ENCODE peak calls at places on chromosomes 7 and 10, in seven cellular contexts. One of them, this sample, is unnamed. For H3K4me1, the result is how much of the 10 kb centered on the place peaks cover.

GRCh38 chr7:113404245-113404644 is 285.9 kb upstream of the SMIM30 start:
- DNase-seq in CD8-positive, alpha-beta T cell: no peak
- DNase-seq in right lobe of liver: no peak
- DNase-seq in tibial artery: no peak
- DNase-seq in neural progenitor cell: peak
- DNase-seq in upper lobe of right lung: no peak
- DNase-seq in IMR-90: no peak
- DNase-seq in this sample: no peak

GRCh38 chr7:8065356-8065813 is 96.8 kb downstream of the GLCCI1 start:
- DNase-seq in CD8-positive, alpha-beta T cell: no peak
- DNase-seq in upper lobe of right lung: no peak
- DNase-seq in right lobe of liver: no peak
- DNase-seq in neural progenitor cell: no peak
- DNase-seq in tibial artery: no peak
- DNase-seq in IMR-90: peak
- DNase-seq in this sample: peak

GRCh38 chr10:84537447-84537931 is 209.1 kb downstream of the CCSER2 start:
- DNase-seq in upper lobe of right lung: no peak
- DNase-seq in neural progenitor cell: peak
- DNase-seq in IMR-90: peak
- DNase-seq in tibial artery: peak
- DNase-seq in right lobe of liver: no peak
- DNase-seq in CD8-positive, alpha-beta T cell: peak
- DNase-seq in this sample: peak

GRCh38 chr10:5975641-5976473 is 1.5 kb downstream of the IL15RA start:
- DNase-seq in right lobe of liver: no peak
- DNase-seq in CD8-positive, alpha-beta T cell: peak
- DNase-seq in IMR-90: peak
- DNase-seq in neural progenitor cell: no peak
- DNase-seq in upper lobe of right lung: no peak
- DNase-seq in tibial artery: peak
- DNase-seq in this sample: no peak

GRCh38 chr10:50674469-50675254 is 50.9 kb upstream of the SGMS1 start:
- DNase-seq in upper lobe of right lung: no peak
- DNase-seq in right lobe of liver: no peak
- DNase-seq in neural progenitor cell: peak
- DNase-seq in tibial artery: no peak
- DNase-seq in CD8-positive, alpha-beta T cell: no peak
- DNase-seq in IMR-90: no peak
- DNase-seq in this sample: no peak

GRCh38 chr7:38323156-38323555 is 49.7 kb upstream of the TARP start:
- DNase-seq in IMR-90: no peak
- DNase-seq in CD8-positive, alpha-beta T cell: no peak
- DNase-seq in neural progenitor cell: no peak
- DNase-seq in tibial artery: no peak
- DNase-seq in right lobe of liver: no peak
- DNase-seq in upper lobe of right lung: no peak
- DNase-seq in this sample: no peak

GRCh38 chr7:120991570-120991969 is 3.1 kb downstream of the CPED1 start:
- DNase-seq in IMR-90: peak
- DNase-seq in upper lobe of right lung: no peak
- DNase-seq in right lobe of liver: no peak
- DNase-seq in neural progenitor cell: no peak
- DNase-seq in tibial artery: no peak
- DNase-seq in CD8-positive, alpha-beta T cell: no peak
- DNase-seq in this sample: no peak

GRCh38 chr10:100969175-100970075 is at the start of gene SEMA4G:
- DNase-seq in tibial artery: no peak
- DNase-seq in right lobe of liver: peak
- DNase-seq in CD8-positive, alpha-beta T cell: peak
- DNase-seq in upper lobe of right lung: peak
- DNase-seq in IMR-90: peak
- DNase-seq in neural progenitor cell: peak
- DNase-seq in this sample: no peak

GRCh38 chr7:141356096-141356495 is 195.1 kb upstream of the AGK start:
- DNase-seq in CD8-positive, alpha-beta T cell: no peak
- DNase-seq in IMR-90: no peak
- DNase-seq in upper lobe of right lung: no peak
- DNase-seq in neural progenitor cell: no peak
- DNase-seq in right lobe of liver: no peak
- DNase-seq in tibial artery: no peak
- DNase-seq in this sample: peak

GRCh38 chr10:33559105-33559504 is 224.6 kb upstream of the NRP1 start:
- DNase-seq in neural progenitor cell: no peak
- DNase-seq in right lobe of liver: no peak
- DNase-seq in CD8-positive, alpha-beta T cell: no peak
- DNase-seq in tibial artery: no peak
- DNase-seq in IMR-90: peak
- DNase-seq in upper lobe of right lung: no peak
- DNase-seq in this sample: peak

GRCh38 chr7:952548-953441 is 1.7 kb downstream of the ADAP1 start:
- DNase-seq in tibial artery: no peak
- DNase-seq in neural progenitor cell: peak
- DNase-seq in upper lobe of right lung: peak
- DNase-seq in IMR-90: no peak
- DNase-seq in right lobe of liver: peak
- DNase-seq in CD8-positive, alpha-beta T cell: no peak
- DNase-seq in this sample: no peak

GRCh38 chr7:13830604-13830915 is 158.9 kb downstream of the ETV1 start:
- DNase-seq in right lobe of liver: no peak
- DNase-seq in upper lobe of right lung: no peak
- DNase-seq in IMR-90: peak
- DNase-seq in tibial artery: no peak
- DNase-seq in neural progenitor cell: no peak
- DNase-seq in CD8-positive, alpha-beta T cell: no peak
- DNase-seq in this sample: no peak

GRCh38 chr7:13829914-13830603 is 159.4 kb downstream of the ETV1 start:
- DNase-seq in IMR-90: peak
- DNase-seq in right lobe of liver: no peak
- DNase-seq in CD8-positive, alpha-beta T cell: no peak
- DNase-seq in tibial artery: no peak
- DNase-seq in upper lobe of right lung: no peak
- DNase-seq in neural progenitor cell: no peak
- DNase-seq in this sample: peak

GRCh38 chr7:13826752-13827151 is 162.7 kb downstream of the ETV1 start:
- DNase-seq in neural progenitor cell: no peak
- DNase-seq in tibial artery: no peak
- DNase-seq in IMR-90: peak
- DNase-seq in right lobe of liver: no peak
- DNase-seq in CD8-positive, alpha-beta T cell: no peak
- DNase-seq in upper lobe of right lung: no peak
- DNase-seq in this sample: no peak

GRCh38 chr7:13829231-13829630 is 160.2 kb downstream of the ETV1 start:
- DNase-seq in CD8-positive, alpha-beta T cell: no peak
- DNase-seq in tibial artery: no peak
- DNase-seq in upper lobe of right lung: no peak
- DNase-seq in right lobe of liver: no peak
- DNase-seq in IMR-90: peak
- DNase-seq in neural progenitor cell: no peak
- DNase-seq in this sample: no peak

DNA sequence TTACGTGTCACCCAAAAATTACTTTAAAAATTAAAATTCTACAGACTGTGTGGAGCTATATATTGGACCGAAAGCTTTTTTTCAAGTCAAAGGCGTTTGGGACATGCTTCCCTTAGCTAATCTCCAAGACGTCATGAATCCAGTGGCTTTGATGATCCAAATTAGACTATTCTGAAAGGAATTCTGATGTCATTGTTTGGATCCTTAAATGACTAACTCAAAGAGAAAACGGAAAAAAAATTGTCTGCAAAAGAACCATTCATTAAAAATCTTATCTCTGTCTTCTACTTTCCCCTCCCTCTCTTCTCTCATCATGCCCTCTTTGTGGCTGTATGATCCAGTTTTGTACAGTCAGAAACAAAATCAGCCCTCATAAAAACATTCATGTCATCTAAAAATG is 161.8 kb downstream of the ETV1 start:
- DNase-seq in upper lobe of right lung: no peak
- DNase-seq in tibial artery: no peak
- DNase-seq in CD8-positive, alpha-beta T cell: no peak
- DNase-seq in neural progenitor cell: no peak
- DNase-seq in right lobe of liver: no peak
- DNase-seq in IMR-90: peak
- DNase-seq in this sample: no peak
- H3K27ac ChIP-seq in upper lobe of right lung: no peak
- H3K27ac ChIP-seq in tibial artery: no peak
- H3K27ac ChIP-seq in CD8-positive, alpha-beta T cell: no peak
- H3K27ac ChIP-seq in neural progenitor cell: no peak
- H3K27ac ChIP-seq in right lobe of liver: no peak
- H3K27ac ChIP-seq in IMR-90: no peak
- H3K27ac ChIP-seq in this sample: no peak

GRCh38 chr7:128422037-128422436 is 12.3 kb upstream of the IMPDH1 start:
- DNase-seq in neural progenitor cell: no peak
- DNase-seq in upper lobe of right lung: no peak
- DNase-seq in tibial artery: no peak
- DNase-seq in CD8-positive, alpha-beta T cell: no peak
- DNase-seq in right lobe of liver: no peak
- DNase-seq in IMR-90: no peak
- DNase-seq in this sample: no peak
- TF ChIP-seq CTCF in neural progenitor cell: no peak
- TF ChIP-seq CTCF in upper lobe of right lung: no peak
- TF ChIP-seq CTCF in tibial artery: no peak
- TF ChIP-seq CTCF in CD8-positive, alpha-beta T cell: no peak
- TF ChIP-seq CTCF in right lobe of liver: no peak
- TF ChIP-seq CTCF in IMR-90: no peak
- TF ChIP-seq CTCF in this sample: no peak

DNA sequence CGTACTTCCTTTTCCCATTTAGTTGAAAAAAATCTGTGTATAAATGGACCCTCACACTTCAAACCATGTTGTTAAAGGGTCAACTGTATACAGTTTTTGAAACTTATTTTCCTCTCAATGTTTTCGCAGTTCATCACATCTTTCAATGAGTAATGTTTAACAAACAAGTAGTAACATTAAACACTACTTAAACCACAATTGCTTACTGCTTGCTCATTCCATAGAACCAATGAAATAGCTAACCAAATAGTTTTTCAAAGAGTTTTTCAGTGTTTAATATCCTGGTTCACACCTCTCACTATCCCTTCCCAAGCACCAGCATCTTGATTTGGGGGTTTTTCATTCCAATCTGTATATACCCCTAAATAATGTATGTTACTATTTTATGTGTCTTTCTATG is 9.1 kb downstream of the SEM1 start:
- DNase-seq in neural progenitor cell: no peak
- DNase-seq in tibial artery: no peak
- DNase-seq in CD8-positive, alpha-beta T cell: no peak
- DNase-seq in upper lobe of right lung: no peak
- DNase-seq in IMR-90: no peak
- DNase-seq in right lobe of liver: no peak
- DNase-seq in this sample: peak
- H3K4me1 ChIP-seq in neural progenitor cell: under half
- H3K4me1 ChIP-seq in tibial artery: under half
- H3K4me1 ChIP-seq in CD8-positive, alpha-beta T cell: under half
- H3K4me1 ChIP-seq in upper lobe of right lung: under half
- H3K4me1 ChIP-seq in IMR-90: under half
- H3K4me1 ChIP-seq in right lobe of liver: under half
- H3K4me1 ChIP-seq in this sample: under half

GRCh38 chr7:91556239-91556638 is 292.0 kb downstream of the FZD1 start:
- DNase-seq in tibial artery: no peak
- DNase-seq in CD8-positive, alpha-beta T cell: no peak
- DNase-seq in neural progenitor cell: no peak
- DNase-seq in upper lobe of right lung: no peak
- DNase-seq in right lobe of liver: no peak
- DNase-seq in IMR-90: no peak
- DNase-seq in this sample: no peak

GRCh38 chr7:91556956-91557650 is 292.9 kb downstream of the FZD1 start:
- DNase-seq in IMR-90: no peak
- DNase-seq in tibial artery: no peak
- DNase-seq in neural progenitor cell: no peak
- DNase-seq in CD8-positive, alpha-beta T cell: no peak
- DNase-seq in upper lobe of right lung: no peak
- DNase-seq in right lobe of liver: no peak
- DNase-seq in this sample: peak

GRCh38 chr7:91554893-91555292 is 290.7 kb downstream of the FZD1 start:
- DNase-seq in right lobe of liver: no peak
- DNase-seq in tibial artery: no peak
- DNase-seq in IMR-90: no peak
- DNase-seq in upper lobe of right lung: no peak
- DNase-seq in neural progenitor cell: peak
- DNase-seq in CD8-positive, alpha-beta T cell: no peak
- DNase-seq in this sample: no peak

GRCh38 chr7:91559947-91560346 is 295.7 kb downstream of the FZD1 start:
- DNase-seq in IMR-90: no peak
- DNase-seq in CD8-positive, alpha-beta T cell: no peak
- DNase-seq in neural progenitor cell: no peak
- DNase-seq in right lobe of liver: no peak
- DNase-seq in upper lobe of right lung: no peak
- DNase-seq in tibial artery: no peak
- DNase-seq in this sample: no peak

DNA sequence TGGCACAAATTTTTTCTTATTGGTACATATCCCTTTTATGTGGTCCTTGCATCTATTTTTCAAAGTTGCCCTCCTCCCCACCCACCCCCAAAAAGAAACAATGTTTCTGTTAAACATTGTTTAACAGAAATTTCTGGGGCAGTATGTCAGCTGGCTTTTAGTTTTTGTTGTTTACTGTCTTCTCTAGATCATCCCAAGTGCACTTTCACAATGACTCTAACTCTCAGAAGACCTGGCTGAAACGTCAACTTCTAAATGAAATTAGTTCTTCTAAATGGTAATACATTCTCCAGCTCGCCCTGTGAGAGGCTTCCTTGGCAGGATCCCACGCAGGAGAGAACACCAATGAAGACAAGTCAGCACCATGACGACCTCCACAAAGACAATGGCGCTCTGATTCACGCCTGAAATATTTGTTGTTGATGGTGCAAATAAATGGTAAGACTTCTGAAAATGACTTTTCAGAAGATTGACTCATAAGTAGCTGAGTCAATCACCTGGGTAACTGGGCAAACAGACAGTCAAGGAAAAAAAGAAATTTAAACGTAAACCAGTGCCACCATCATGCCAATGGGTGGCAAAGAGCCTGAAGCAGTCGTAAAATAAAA is 293.7 kb downstream of the FZD1 start:
- DNase-seq in CD8-positive, alpha-beta T cell: no peak
- DNase-seq in right lobe of liver: no peak
- DNase-seq in upper lobe of right lung: no peak
- DNase-seq in IMR-90: peak
- DNase-seq in tibial artery: no peak
- DNase-seq in neural progenitor cell: no peak
- DNase-seq in this sample: peak
- H3K27ac ChIP-seq in CD8-positive, alpha-beta T cell: no peak
- H3K27ac ChIP-seq in right lobe of liver: no peak
- H3K27ac ChIP-seq in upper lobe of right lung: no peak
- H3K27ac ChIP-seq in IMR-90: no peak
- H3K27ac ChIP-seq in tibial artery: no peak
- H3K27ac ChIP-seq in neural progenitor cell: no peak
- H3K27ac ChIP-seq in this sample: peak

GRCh38 chr10:102714621-102715455 is at the start of gene SFXN2:
- DNase-seq in IMR-90: no peak
- DNase-seq in upper lobe of right lung: peak
- DNase-seq in tibial artery: peak
- DNase-seq in neural progenitor cell: peak
- DNase-seq in CD8-positive, alpha-beta T cell: peak
- DNase-seq in right lobe of liver: no peak
- DNase-seq in this sample: no peak
- TF ChIP-seq CTCF in IMR-90: no peak
- TF ChIP-seq CTCF in upper lobe of right lung: peak
- TF ChIP-seq CTCF in tibial artery: no peak
- TF ChIP-seq CTCF in neural progenitor cell: no peak
- TF ChIP-seq CTCF in CD8-positive, alpha-beta T cell: no peak
- TF ChIP-seq CTCF in right lobe of liver: no peak
- TF ChIP-seq CTCF in this sample: peak

GRCh38 chr10:92366412-92367021 is 75.5 kb downstream of the MARCHF5 start:
- DNase-seq in right lobe of liver: no peak
- DNase-seq in CD8-positive, alpha-beta T cell: no peak
- DNase-seq in upper lobe of right lung: no peak
- DNase-seq in tibial artery: no peak
- DNase-seq in IMR-90: no peak
- DNase-seq in neural progenitor cell: no peak
- DNase-seq in this sample: no peak
- H3K4me1 ChIP-seq in right lobe of liver: under half
- H3K4me1 ChIP-seq in CD8-positive, alpha-beta T cell: under half
- H3K4me1 ChIP-seq in upper lobe of right lung: under half
- H3K4me1 ChIP-seq in tibial artery: under half
- H3K4me1 ChIP-seq in IMR-90: under half
- H3K4me1 ChIP-seq in neural progenitor cell: under half
- H3K4me1 ChIP-seq in this sample: under half